ENCODE peak calls at places on chromosome 9, in ten cellular contexts. G, S, F, A, O, P, Q, K, N and H are unnamed samples.

GRCh38 chr9:83646500-83647239 is 23.7 kb downstream of the IDNK start:
- DNase-seq in G (no peak), S (no peak), F (no peak), A (no peak), O (no peak), P (no peak), Q (no peak), K (no peak), N (no peak), H (no peak)

GRCh38 chr9:135241381-135242380 is 154.2 kb downstream of the OLFM1 start:
- DNase-seq in G (no peak), S (peak), F (no peak), A (no peak), O (no peak), P (no peak), Q (no peak), K (peak), N (no peak), H (no peak)

GRCh38 chr9:85925493-85925892 is 15.5 kb upstream of the NAA35 start:
- DNase-seq in G (no peak), S (no peak), F (no peak), A (no peak), O (no peak), P (no peak), Q (no peak), K (no peak), N (no peak), H (no peak)

GRCh38 chr9:94445846-94446245 is 109.0 kb upstream of the PCAT7 start:
- DNase-seq in G (no peak), S (no peak), F (no peak), A (no peak), O (no peak), P (no peak), Q (no peak), K (no peak), N (no peak), H (no peak)

GRCh38 chr9:126376311-126376902 is 49.8 kb downstream of the MVB12B start:
- DNase-seq in G (peak), S (no peak), F (no peak), A (no peak), O (no peak), P (peak), Q (no peak), K (no peak), N (no peak), H (no peak)

GRCh38 chr9:137435381-137435891 is 5.7 kb downstream of the ENTPD8 start:
- DNase-seq in G (no peak), S (no peak), F (no peak), A (no peak), O (no peak), P (no peak), Q (peak), K (no peak), N (no peak), H (no peak)

GRCh38 chr9:105833271-105833975 is 139.1 kb downstream of the TMEM38B start:
- DNase-seq in G (no peak), S (no peak), F (no peak), A (no peak), O (no peak), P (no peak), Q (no peak), K (no peak), N (no peak), H (no peak)

GRCh38 chr9:137172907-137173794 is 1.3 kb upstream of the TMEM210 start:
- DNase-seq in G (no peak), S (no peak), F (no peak), A (peak), O (no peak), P (no peak), Q (no peak), K (no peak), N (no peak), H (no peak)

GRCh38 chr9:110996436-110997224 is 41.6 kb downstream of the LPAR1 start:
- DNase-seq in G (no peak), S (no peak), F (peak), A (no peak), O (no peak), P (no peak), Q (no peak), K (no peak), N (peak), H (no peak)

GRCh38 chr9:78788101-78788500 is 491.2 kb downstream of the PSAT1 start:
- DNase-seq in G (no peak), S (no peak), F (no peak), A (no peak), O (no peak), P (no peak), Q (no peak), K (no peak), N (no peak), H (no peak)

GRCh38 chr9:95077766-95078382 is 239.6 kb downstream of the FANCC start:
- DNase-seq in G (no peak), S (no peak), F (no peak), A (no peak), O (peak), P (no peak), Q (no peak), K (no peak), N (no peak), H (no peak)

GRCh38 chr9:99235874-99236627 is 14.0 kb downstream of the SEC61B start:
- DNase-seq in G (no peak), S (no peak), F (no peak), A (no peak), O (no peak), P (no peak), Q (no peak), K (no peak), N (no peak), H (no peak)

GRCh38 chr9:95218790-95219189 is 98.7 kb downstream of the FANCC start:
- DNase-seq in G (no peak), S (no peak), F (no peak), A (no peak), O (no peak), P (no peak), Q (no peak), K (peak), N (no peak), H (no peak)

GRCh38 chr9:87116492-87116891 is 169.2 kb upstream of the GAS1 start:
- DNase-seq in G (no peak), S (no peak), F (no peak), A (no peak), O (no peak), P (no peak), Q (no peak), K (no peak), N (no peak), H (no peak)

GRCh38 chr9:135673941-135674340 is 10.8 kb downstream of the LCN9 start:
- DNase-seq in G (no peak), S (no peak), F (no peak), A (no peak), O (no peak), P (no peak), Q (no peak), K (no peak), N (no peak), H (no peak)

GRCh38 chr9:81552571-81552970 is 136.8 kb downstream of the TLE1 start:
- DNase-seq in G (no peak), S (no peak), F (no peak), A (no peak), O (no peak), P (peak), Q (no peak), K (no peak), N (no peak), H (no peak)
- TF ChIP-seq CTCF in G (no peak), S (no peak), F (no peak), A (no peak), O (no peak), P (no peak), Q (no peak), K (no peak), N (no peak), H (peak)

DNA sequence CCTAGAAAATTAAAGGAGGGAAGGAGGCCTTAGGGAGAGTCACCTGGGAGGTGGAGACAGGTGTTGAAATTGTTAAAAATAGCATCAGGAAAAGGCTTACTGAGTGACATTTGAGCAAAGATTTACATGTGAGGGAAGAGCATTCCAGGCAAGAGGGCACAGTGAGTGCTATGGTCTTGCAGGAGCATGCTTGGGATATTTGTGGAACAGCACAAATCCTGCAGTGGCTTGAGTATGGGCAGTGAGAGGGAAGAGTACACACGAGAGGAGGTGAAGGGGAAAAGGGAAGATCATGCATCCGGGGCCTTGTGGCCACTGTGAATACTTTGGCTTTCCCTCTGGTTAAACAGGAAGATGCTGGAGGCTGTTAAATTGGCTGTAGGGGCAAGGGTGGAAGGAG is 36.6 kb downstream of the ACER2 start:
- DNase-seq in G (no peak), S (no peak), F (no peak), A (no peak), O (no peak), P (no peak), Q (no peak), K (no peak), N (no peak), H (no peak)
- TF ChIP-seq CTCF in G (no peak), S (no peak), F (no peak), A (no peak), O (no peak), P (no peak), Q (no peak), K (no peak), N (no peak), H (no peak)

GRCh38 chr9:37327553-37327952 is 94.9 kb upstream of the GRHPR start:
- DNase-seq in G (no peak), S (no peak), F (no peak), A (no peak), O (peak), P (no peak), Q (no peak), K (no peak), N (no peak), H (no peak)

GRCh38 chr9:37328561-37329227 is 93.8 kb upstream of the GRHPR start:
- DNase-seq in G (no peak), S (no peak), F (no peak), A (no peak), O (no peak), P (no peak), Q (no peak), K (no peak), N (no peak), H (no peak)

GRCh38 chr9:37332581-37332980 is 89.9 kb upstream of the GRHPR start:
- DNase-seq in G (no peak), S (no peak), F (no peak), A (no peak), O (no peak), P (no peak), Q (no peak), K (no peak), N (no peak), H (no peak)

GRCh38 chr9:37331871-37332270 is 90.6 kb upstream of the GRHPR start:
- DNase-seq in G (no peak), S (no peak), F (no peak), A (no peak), O (no peak), P (no peak), Q (no peak), K (no peak), N (no peak), H (no peak)

DNA sequence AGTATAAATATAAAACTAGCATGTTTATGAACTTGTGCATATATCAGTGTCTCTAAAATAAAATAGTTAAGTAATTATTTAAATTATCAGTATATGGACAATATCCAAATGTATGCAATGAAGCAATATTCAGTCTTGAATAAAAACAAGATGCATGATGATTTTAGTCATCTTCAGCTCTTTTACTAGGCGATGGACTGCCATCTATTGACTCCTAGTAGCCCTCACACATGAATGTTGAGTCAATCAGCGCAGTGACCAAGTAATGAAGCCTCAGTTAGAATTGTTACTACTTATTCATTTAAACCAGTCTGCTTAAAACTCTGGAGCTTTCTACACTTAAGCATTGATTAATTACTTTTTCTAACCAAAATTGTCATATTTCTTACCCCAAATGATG is 92.9 kb upstream of the GRHPR start:
- DNase-seq in G (no peak), S (peak), F (no peak), A (no peak), O (no peak), P (no peak), Q (no peak), K (peak), N (no peak), H (no peak)
- TF ChIP-seq CTCF in G (peak), S (peak), F (peak), A (peak), O (no peak), P (peak), Q (no peak), K (peak), N (peak), H (peak)

DNA sequence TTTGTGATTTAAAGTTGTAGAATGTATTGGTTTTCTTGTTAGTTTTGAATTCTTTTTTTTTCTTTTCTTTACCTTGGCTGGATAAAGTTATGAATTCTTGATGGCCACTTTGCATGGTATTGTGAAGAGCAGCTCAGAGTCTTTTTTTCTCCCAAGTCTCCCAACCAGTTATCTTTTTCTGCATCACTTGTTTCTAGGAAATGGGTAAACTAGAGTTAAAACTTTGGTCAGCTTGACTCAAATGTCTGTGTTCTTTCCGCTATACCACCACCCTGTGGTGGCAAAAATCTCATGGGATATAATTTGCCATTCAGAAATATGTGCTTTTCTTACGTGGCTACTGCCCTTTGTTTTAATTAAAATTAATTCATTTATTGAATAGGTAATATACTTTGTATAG is 113.2 kb downstream of the UNC13B start:
- DNase-seq in G (no peak), S (no peak), F (no peak), A (no peak), O (no peak), P (no peak), Q (no peak), K (no peak), N (no peak), H (no peak)
- TF ChIP-seq CTCF in G (no peak), S (no peak), F (no peak), A (no peak), O (no peak), P (no peak), Q (no peak), K (no peak), N (no peak), H (no peak)